ENCODE peak calls at places on chromosome 1, in six cellular contexts. One of them, this sample, is unnamed.

GRCh38 chr1:220409751-220410370 is 118.1 kb upstream of the MARK1 start:
- DNase-seq in mammary epithelial cell: no peak
- DNase-seq in stomach: no peak
- DNase-seq in cardiac muscle cell: no peak
- DNase-seq in omental fat pad: no peak
- DNase-seq in astrocyte of the spinal cord: no peak
- DNase-seq in this sample: no peak

GRCh38 chr1:92484472-92485373 is 2.0 kb downstream of the GFI1 start:
- DNase-seq in mammary epithelial cell: peak; percentile 11
- DNase-seq in stomach: peak; percentile 48
- DNase-seq in cardiac muscle cell: peak; percentile 49
- DNase-seq in omental fat pad: no peak
- DNase-seq in astrocyte of the spinal cord: no peak
- DNase-seq in this sample: no peak

GRCh38 chr1:56389813-56390539 is 189.4 kb downstream of the PLPP3 start:
- DNase-seq in mammary epithelial cell: no peak
- DNase-seq in stomach: no peak
- DNase-seq in cardiac muscle cell: no peak
- DNase-seq in omental fat pad: no peak
- DNase-seq in astrocyte of the spinal cord: no peak
- DNase-seq in this sample: no peak

GRCh38 chr1:1892079-1892762 is 1.3 kb upstream of the GNB1 start:
- DNase-seq in mammary epithelial cell: no peak
- DNase-seq in stomach: no peak
- DNase-seq in cardiac muscle cell: no peak
- DNase-seq in omental fat pad: no peak
- DNase-seq in astrocyte of the spinal cord: no peak
- DNase-seq in this sample: no peak

GRCh38 chr1:64980745-64981601 is 14.6 kb upstream of the JAK1 start:
- DNase-seq in mammary epithelial cell: peak; percentile 78
- DNase-seq in stomach: peak; percentile 30
- DNase-seq in cardiac muscle cell: no peak
- DNase-seq in omental fat pad: no peak
- DNase-seq in astrocyte of the spinal cord: peak; percentile 22
- DNase-seq in this sample: no peak

GRCh38 chr1:244246334-244246733 is 195.3 kb downstream of the ZBTB18 start:
- DNase-seq in mammary epithelial cell: no peak
- DNase-seq in stomach: no peak
- DNase-seq in cardiac muscle cell: no peak
- DNase-seq in omental fat pad: no peak
- DNase-seq in astrocyte of the spinal cord: no peak
- DNase-seq in this sample: no peak

GRCh38 chr1:101200513-101200912 is 36.3 kb upstream of the S1PR1 start:
- DNase-seq in mammary epithelial cell: peak; percentile 75
- DNase-seq in stomach: no peak
- DNase-seq in cardiac muscle cell: no peak
- DNase-seq in omental fat pad: no peak
- DNase-seq in astrocyte of the spinal cord: peak; percentile 82
- DNase-seq in this sample: no peak

GRCh38 chr1:15141933-15142647 is 11.5 kb upstream of the TMEM51 start:
- DNase-seq in mammary epithelial cell: peak; percentile 63
- DNase-seq in stomach: peak; percentile 72
- DNase-seq in cardiac muscle cell: no peak
- DNase-seq in omental fat pad: no peak
- DNase-seq in astrocyte of the spinal cord: peak; percentile 67
- DNase-seq in this sample: no peak

GRCh38 chr1:195939844-195940243 is 668.4 kb downstream of the KCNT2 start:
- DNase-seq in mammary epithelial cell: peak; percentile 34
- DNase-seq in stomach: no peak
- DNase-seq in cardiac muscle cell: peak; percentile 2
- DNase-seq in omental fat pad: no peak
- DNase-seq in astrocyte of the spinal cord: peak; percentile 3
- DNase-seq in this sample: no peak

GRCh38 chr1:203325004-203325417 is 19.7 kb downstream of the BTG2 start:
- DNase-seq in mammary epithelial cell: no peak
- DNase-seq in stomach: no peak
- DNase-seq in cardiac muscle cell: no peak
- DNase-seq in omental fat pad: no peak
- DNase-seq in astrocyte of the spinal cord: peak; percentile 18
- DNase-seq in this sample: no peak

GRCh38 chr1:203325418-203326091 is 20.2 kb downstream of the BTG2 start:
- DNase-seq in mammary epithelial cell: no peak
- DNase-seq in stomach: peak; percentile 86
- DNase-seq in cardiac muscle cell: no peak
- DNase-seq in omental fat pad: no peak
- DNase-seq in astrocyte of the spinal cord: peak; percentile 19
- DNase-seq in this sample: no peak

GRCh38 chr1:203328714-203329122 is 22.2 kb downstream of the FMOD start:
- DNase-seq in mammary epithelial cell: no peak
- DNase-seq in stomach: peak; percentile 87
- DNase-seq in cardiac muscle cell: peak; percentile 54
- DNase-seq in omental fat pad: no peak
- DNase-seq in astrocyte of the spinal cord: peak; percentile 82
- DNase-seq in this sample: no peak

GRCh38 chr1:203326830-203327683 is 21.7 kb downstream of the BTG2 start:
- DNase-seq in mammary epithelial cell: peak; percentile 89
- DNase-seq in stomach: peak; percentile 97
- DNase-seq in cardiac muscle cell: peak; percentile 95
- DNase-seq in omental fat pad: peak; percentile 73
- DNase-seq in astrocyte of the spinal cord: peak; percentile 89
- DNase-seq in this sample: peak; percentile 94

GRCh38 chr1:203327684-203328457 is 22.6 kb downstream of the BTG2 start:
- DNase-seq in mammary epithelial cell: peak; percentile 63
- DNase-seq in stomach: peak; percentile 66
- DNase-seq in cardiac muscle cell: peak; percentile 50
- DNase-seq in omental fat pad: no peak
- DNase-seq in astrocyte of the spinal cord: peak; percentile 49
- DNase-seq in this sample: no peak
- TF ChIP-seq CTCF in mammary epithelial cell: peak; percentile 56
- TF ChIP-seq CTCF in stomach: peak; percentile 18
- TF ChIP-seq CTCF in cardiac muscle cell: peak; percentile 54
- TF ChIP-seq CTCF in omental fat pad: no peak
- TF ChIP-seq CTCF in astrocyte of the spinal cord: peak; percentile 44
- TF ChIP-seq CTCF in this sample: peak; percentile 52

GRCh38 chr1:20439282-20439681 is 46.7 kb downstream of the CAMK2N1 start:
- DNase-seq in mammary epithelial cell: peak; percentile 25
- DNase-seq in stomach: no peak
- DNase-seq in cardiac muscle cell: peak; percentile 56
- DNase-seq in omental fat pad: no peak
- DNase-seq in astrocyte of the spinal cord: peak; percentile 37
- DNase-seq in this sample: no peak
- TF ChIP-seq CTCF in mammary epithelial cell: no peak
- TF ChIP-seq CTCF in stomach: no peak
- TF ChIP-seq CTCF in cardiac muscle cell: no peak
- TF ChIP-seq CTCF in omental fat pad: no peak
- TF ChIP-seq CTCF in astrocyte of the spinal cord: no peak
- TF ChIP-seq CTCF in this sample: no peak

GRCh38 chr1:94560333-94560732 is 18.8 kb upstream of the F3 start:
- DNase-seq in mammary epithelial cell: peak; percentile 31
- DNase-seq in stomach: no peak
- DNase-seq in cardiac muscle cell: no peak
- DNase-seq in omental fat pad: no peak
- DNase-seq in astrocyte of the spinal cord: peak; percentile 40
- DNase-seq in this sample: no peak
- TF ChIP-seq CTCF in mammary epithelial cell: peak; percentile 11
- TF ChIP-seq CTCF in stomach: no peak
- TF ChIP-seq CTCF in cardiac muscle cell: no peak
- TF ChIP-seq CTCF in omental fat pad: no peak
- TF ChIP-seq CTCF in astrocyte of the spinal cord: no peak
- TF ChIP-seq CTCF in this sample: no peak

GRCh38 chr1:66069976-66070375 is 277.3 kb downstream of the PDE4B start:
- DNase-seq in mammary epithelial cell: no peak
- DNase-seq in stomach: no peak
- DNase-seq in cardiac muscle cell: no peak
- DNase-seq in omental fat pad: no peak
- DNase-seq in astrocyte of the spinal cord: no peak
- DNase-seq in this sample: no peak
- TF ChIP-seq CTCF in mammary epithelial cell: no peak
- TF ChIP-seq CTCF in stomach: no peak
- TF ChIP-seq CTCF in cardiac muscle cell: no peak
- TF ChIP-seq CTCF in omental fat pad: no peak
- TF ChIP-seq CTCF in astrocyte of the spinal cord: no peak
- TF ChIP-seq CTCF in this sample: no peak

DNA sequence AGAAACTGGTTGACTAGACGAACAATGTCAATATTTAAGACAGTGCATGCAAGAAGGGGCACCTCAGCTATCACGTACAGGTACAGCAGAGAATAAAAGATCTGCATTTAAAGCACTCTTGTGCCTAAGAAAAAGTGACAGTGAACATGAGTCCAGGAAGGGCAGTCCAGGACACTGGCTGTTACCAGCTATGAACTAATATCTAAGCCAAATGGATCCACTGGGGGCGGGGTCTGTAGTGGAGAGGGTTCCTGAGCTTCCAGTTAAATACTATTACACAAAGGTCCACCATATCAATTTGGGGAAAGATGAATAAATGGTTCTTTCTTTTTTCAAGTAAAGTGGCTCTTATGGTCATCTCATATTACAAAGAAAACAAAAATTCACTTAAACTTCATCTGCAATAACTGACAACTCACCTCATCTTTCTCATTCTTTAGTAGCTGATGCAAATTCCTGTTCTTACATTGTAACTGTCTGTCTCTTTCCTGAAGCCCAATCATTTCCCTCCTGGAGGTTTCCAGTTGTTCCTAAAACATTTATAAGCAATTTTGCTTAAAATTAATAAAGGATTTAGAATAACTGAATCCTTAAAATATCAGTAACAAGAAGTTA is 24.5 kb downstream of the SSX2IP start:
- DNase-seq in mammary epithelial cell: no peak
- DNase-seq in stomach: no peak
- DNase-seq in cardiac muscle cell: no peak
- DNase-seq in omental fat pad: no peak
- DNase-seq in astrocyte of the spinal cord: peak; percentile 40
- DNase-seq in this sample: no peak
- TF ChIP-seq CTCF in mammary epithelial cell: no peak
- TF ChIP-seq CTCF in stomach: no peak
- TF ChIP-seq CTCF in cardiac muscle cell: no peak
- TF ChIP-seq CTCF in omental fat pad: no peak
- TF ChIP-seq CTCF in astrocyte of the spinal cord: no peak
- TF ChIP-seq CTCF in this sample: no peak

GRCh38 chr1:36306210-36306901 is at the start of gene SH3D21:
- DNase-seq in mammary epithelial cell: peak; percentile 69
- DNase-seq in stomach: peak; percentile 67
- DNase-seq in cardiac muscle cell: peak; percentile 86
- DNase-seq in omental fat pad: no peak
- DNase-seq in astrocyte of the spinal cord: peak; percentile 22
- DNase-seq in this sample: no peak
- TF ChIP-seq CTCF in mammary epithelial cell: peak; percentile 41
- TF ChIP-seq CTCF in stomach: no peak
- TF ChIP-seq CTCF in cardiac muscle cell: no peak
- TF ChIP-seq CTCF in omental fat pad: no peak
- TF ChIP-seq CTCF in astrocyte of the spinal cord: peak; percentile 34
- TF ChIP-seq CTCF in this sample: peak; percentile 26

DNA sequence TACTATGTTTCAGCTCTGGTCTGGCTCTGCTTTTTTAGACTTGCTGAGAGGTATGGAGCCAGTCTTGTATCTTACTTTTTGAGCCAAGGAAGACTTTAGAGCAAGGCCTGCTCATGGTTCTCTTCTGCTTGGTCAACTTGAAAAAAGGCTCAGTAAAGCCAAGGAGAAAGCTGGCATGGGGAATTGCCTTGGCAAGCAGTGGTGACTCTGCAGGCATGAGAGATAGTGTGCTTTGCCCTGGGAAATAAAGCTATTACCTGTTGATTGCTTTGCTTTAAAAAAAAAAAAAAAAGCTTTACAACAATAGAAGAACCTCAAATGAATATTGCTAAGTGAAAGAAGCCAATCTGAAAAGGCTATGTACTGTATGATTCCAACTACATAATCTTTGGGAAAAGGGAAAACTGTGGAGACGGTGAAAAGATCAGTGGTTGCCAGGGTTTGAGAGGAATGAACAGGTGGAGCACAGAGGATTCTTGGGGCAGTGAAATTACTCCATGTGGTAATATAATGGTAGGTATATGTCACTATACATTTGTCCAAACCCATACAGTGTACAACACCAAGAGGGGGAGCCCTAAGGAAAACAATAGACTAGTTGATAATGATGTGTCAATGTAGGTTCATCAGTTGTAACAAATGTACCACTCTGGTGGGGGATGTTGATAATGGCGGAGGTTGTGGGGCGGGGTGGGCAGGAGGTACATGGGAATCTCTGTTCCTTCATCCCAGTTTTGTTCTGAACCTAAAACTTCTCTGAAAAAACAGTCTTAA is 87.6 kb downstream of the HMCN1 start:
- DNase-seq in mammary epithelial cell: peak; percentile 10
- DNase-seq in stomach: no peak
- DNase-seq in cardiac muscle cell: no peak
- DNase-seq in omental fat pad: no peak
- DNase-seq in astrocyte of the spinal cord: no peak
- DNase-seq in this sample: no peak
- TF ChIP-seq CTCF in mammary epithelial cell: peak; percentile 43
- TF ChIP-seq CTCF in stomach: no peak
- TF ChIP-seq CTCF in cardiac muscle cell: no peak
- TF ChIP-seq CTCF in omental fat pad: no peak
- TF ChIP-seq CTCF in astrocyte of the spinal cord: no peak
- TF ChIP-seq CTCF in this sample: no peak

GRCh38 chr1:19338323-19338762 is 26.2 kb downstream of the SLC66A1 start:
- DNase-seq in mammary epithelial cell: peak; percentile 41
- DNase-seq in stomach: no peak
- DNase-seq in cardiac muscle cell: peak; percentile 68
- DNase-seq in omental fat pad: no peak
- DNase-seq in astrocyte of the spinal cord: no peak
- DNase-seq in this sample: no peak
- TF ChIP-seq CTCF in mammary epithelial cell: peak; percentile 52
- TF ChIP-seq CTCF in stomach: no peak
- TF ChIP-seq CTCF in cardiac muscle cell: peak; percentile 7
- TF ChIP-seq CTCF in omental fat pad: no peak
- TF ChIP-seq CTCF in astrocyte of the spinal cord: peak; percentile 47
- TF ChIP-seq CTCF in this sample: no peak